ENCODE peak calls at places on chromosomes 3 and 15, in five cellular contexts. One of them, this sample, is unnamed.

GRCh38 chr15:100723323-100723801 is 121.0 kb downstream of the ASB7 start:
- DNase-seq in kidney epithelial cell: no peak
- DNase-seq in astrocyte of the spinal cord: no peak
- DNase-seq in bronchial epithelial cell: peak
- DNase-seq in cardiac muscle cell: no peak
- DNase-seq in this sample: no peak

GRCh38 chr3:44013967-44014366 is 227.7 kb upstream of the TOPAZ1 start:
- DNase-seq in bronchial epithelial cell: no peak
- DNase-seq in cardiac muscle cell: no peak
- DNase-seq in kidney epithelial cell: no peak
- DNase-seq in astrocyte of the spinal cord: no peak
- DNase-seq in this sample: no peak

GRCh38 chr3:194450341-194450740 is 36.5 kb downstream of the ATP13A3 start:
- DNase-seq in cardiac muscle cell: no peak
- DNase-seq in bronchial epithelial cell: peak
- DNase-seq in kidney epithelial cell: no peak
- DNase-seq in astrocyte of the spinal cord: no peak
- DNase-seq in this sample: no peak

GRCh38 chr15:90230610-90231009 is 3.1 kb downstream of the CIB1 start:
- DNase-seq in cardiac muscle cell: no peak
- DNase-seq in astrocyte of the spinal cord: no peak
- DNase-seq in bronchial epithelial cell: no peak
- DNase-seq in kidney epithelial cell: no peak
- DNase-seq in this sample: no peak

GRCh38 chr3:112357888-112358287 is 24.9 kb downstream of the CD200 start:
- DNase-seq in kidney epithelial cell: no peak
- DNase-seq in astrocyte of the spinal cord: no peak
- DNase-seq in cardiac muscle cell: no peak
- DNase-seq in bronchial epithelial cell: no peak
- DNase-seq in this sample: no peak

GRCh38 chr3:108103971-108104797 is 13.4 kb upstream of the CD47 start:
- DNase-seq in bronchial epithelial cell: no peak
- DNase-seq in kidney epithelial cell: no peak
- DNase-seq in cardiac muscle cell: no peak
- DNase-seq in astrocyte of the spinal cord: no peak
- DNase-seq in this sample: no peak

GRCh38 chr3:32897981-32898623 is 53.3 kb upstream of the CCR4 start:
- DNase-seq in cardiac muscle cell: no peak
- DNase-seq in astrocyte of the spinal cord: no peak
- DNase-seq in bronchial epithelial cell: peak
- DNase-seq in kidney epithelial cell: no peak
- DNase-seq in this sample: no peak

GRCh38 chr3:171846594-171846993 is 3.4 kb downstream of the TMEM212 start:
- DNase-seq in cardiac muscle cell: no peak
- DNase-seq in bronchial epithelial cell: peak
- DNase-seq in astrocyte of the spinal cord: peak
- DNase-seq in kidney epithelial cell: no peak
- DNase-seq in this sample: no peak

GRCh38 chr3:36257117-36257516 is 123.2 kb upstream of the STAC start:
- DNase-seq in astrocyte of the spinal cord: no peak
- DNase-seq in kidney epithelial cell: peak
- DNase-seq in cardiac muscle cell: no peak
- DNase-seq in bronchial epithelial cell: no peak
- DNase-seq in this sample: no peak

GRCh38 chr3:174907027-174907426 is 47.9 kb downstream of the NAALADL2 start:
- DNase-seq in kidney epithelial cell: no peak
- DNase-seq in astrocyte of the spinal cord: no peak
- DNase-seq in cardiac muscle cell: no peak
- DNase-seq in bronchial epithelial cell: peak
- DNase-seq in this sample: no peak

GRCh38 chr3:16816048-16816780 is 68.5 kb upstream of the PLCL2 start:
- DNase-seq in cardiac muscle cell: no peak
- DNase-seq in kidney epithelial cell: no peak
- DNase-seq in bronchial epithelial cell: peak
- DNase-seq in astrocyte of the spinal cord: no peak
- DNase-seq in this sample: no peak

GRCh38 chr15:92883643-92884458 is 16.3 kb upstream of the CHD2 start:
- DNase-seq in bronchial epithelial cell: peak
- DNase-seq in astrocyte of the spinal cord: peak
- DNase-seq in cardiac muscle cell: no peak
- DNase-seq in kidney epithelial cell: no peak
- DNase-seq in this sample: no peak

GRCh38 chr3:4989649-4989966 is 10.4 kb downstream of the BHLHE40 start:
- DNase-seq in cardiac muscle cell: no peak
- DNase-seq in bronchial epithelial cell: no peak
- DNase-seq in kidney epithelial cell: no peak
- DNase-seq in astrocyte of the spinal cord: no peak
- DNase-seq in this sample: no peak

GRCh38 chr15:31551323-31551722 is 224.7 kb downstream of the KLF13 start:
- DNase-seq in astrocyte of the spinal cord: no peak
- DNase-seq in bronchial epithelial cell: peak
- DNase-seq in kidney epithelial cell: no peak
- DNase-seq in cardiac muscle cell: no peak
- DNase-seq in this sample: no peak

GRCh38 chr3:5312278-5312677 is 124.8 kb downstream of the EDEM1 start:
- DNase-seq in cardiac muscle cell: no peak
- DNase-seq in kidney epithelial cell: no peak
- DNase-seq in bronchial epithelial cell: no peak
- DNase-seq in astrocyte of the spinal cord: peak
- DNase-seq in this sample: no peak

GRCh38 chr3:29168686-29169085 is 112.2 kb upstream of the RBMS3 start:
- DNase-seq in astrocyte of the spinal cord: no peak
- DNase-seq in cardiac muscle cell: no peak
- DNase-seq in kidney epithelial cell: no peak
- DNase-seq in bronchial epithelial cell: no peak
- DNase-seq in this sample: no peak

GRCh38 chr15:75348563-75349350 is 1.9 kb downstream of the NEIL1 start:
- DNase-seq in bronchial epithelial cell: no peak
- DNase-seq in kidney epithelial cell: no peak
- DNase-seq in astrocyte of the spinal cord: no peak
- DNase-seq in cardiac muscle cell: peak
- DNase-seq in this sample: no peak

GRCh38 chr3:114365909-114366308 is 72.1 kb downstream of the TIGIT start:
- DNase-seq in bronchial epithelial cell: peak
- DNase-seq in astrocyte of the spinal cord: peak
- DNase-seq in kidney epithelial cell: no peak
- DNase-seq in cardiac muscle cell: no peak
- DNase-seq in this sample: no peak

GRCh38 chr3:57060089-57060829 is at the start of gene SPATA12:
- DNase-seq in cardiac muscle cell: no peak
- DNase-seq in astrocyte of the spinal cord: peak
- DNase-seq in bronchial epithelial cell: peak
- DNase-seq in kidney epithelial cell: peak
- DNase-seq in this sample: peak

GRCh38 chr3:106255870-106256248 is 387.0 kb upstream of the CBLB start:
- DNase-seq in cardiac muscle cell: no peak
- DNase-seq in astrocyte of the spinal cord: no peak
- DNase-seq in bronchial epithelial cell: no peak
- DNase-seq in kidney epithelial cell: no peak
- DNase-seq in this sample: no peak

GRCh38 chr3:192957441-192957951 is 39.8 kb upstream of the MB21D2 start:
- DNase-seq in cardiac muscle cell: no peak
- DNase-seq in kidney epithelial cell: no peak
- DNase-seq in bronchial epithelial cell: peak
- DNase-seq in astrocyte of the spinal cord: peak
- DNase-seq in this sample: peak

GRCh38 chr3:72977463-72977862 is 19.1 kb upstream of the PPP4R2 start:
- DNase-seq in kidney epithelial cell: no peak
- DNase-seq in bronchial epithelial cell: no peak
- DNase-seq in astrocyte of the spinal cord: no peak
- DNase-seq in cardiac muscle cell: no peak
- DNase-seq in this sample: no peak

GRCh38 chr3:114308830-114309229 is 15.0 kb downstream of the TIGIT start:
- DNase-seq in astrocyte of the spinal cord: no peak
- DNase-seq in cardiac muscle cell: no peak
- DNase-seq in bronchial epithelial cell: no peak
- DNase-seq in kidney epithelial cell: no peak
- DNase-seq in this sample: no peak

DNA sequence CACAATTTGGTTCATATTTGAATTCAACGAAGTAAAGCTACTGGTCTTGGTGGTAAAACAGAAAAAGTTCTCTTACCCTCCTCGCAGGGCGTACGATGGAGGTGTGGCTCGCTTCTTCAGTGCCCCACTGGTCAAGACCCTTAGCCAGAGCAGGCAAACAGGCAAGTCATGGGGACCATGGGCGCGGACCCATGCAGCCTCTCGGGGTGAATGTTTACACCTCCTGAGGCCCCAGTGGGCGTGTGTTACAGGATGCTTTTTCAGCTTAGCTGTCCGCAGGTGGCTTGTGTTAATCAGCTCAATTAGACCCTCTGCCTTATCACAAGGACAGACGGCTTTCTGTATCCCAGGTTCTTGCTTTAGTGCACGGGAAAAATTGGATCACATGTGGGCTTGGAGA is 991.8 kb downstream of the GBE1 start:
- DNase-seq in bronchial epithelial cell: no peak
- DNase-seq in astrocyte of the spinal cord: no peak
- DNase-seq in kidney epithelial cell: no peak
- DNase-seq in cardiac muscle cell: no peak
- DNase-seq in this sample: no peak
- H3K4me3 ChIP-seq in bronchial epithelial cell: no peak
- H3K4me3 ChIP-seq in astrocyte of the spinal cord: peak
- H3K4me3 ChIP-seq in kidney epithelial cell: no peak
- H3K4me3 ChIP-seq in cardiac muscle cell: peak
- H3K4me3 ChIP-seq in this sample: no peak

GRCh38 chr15:78402056-78402610 is 35.9 kb upstream of the IREB2 start:
- DNase-seq in kidney epithelial cell: no peak
- DNase-seq in bronchial epithelial cell: no peak
- DNase-seq in astrocyte of the spinal cord: no peak
- DNase-seq in cardiac muscle cell: no peak
- DNase-seq in this sample: no peak
- TF ChIP-seq CTCF in kidney epithelial cell: no peak
- TF ChIP-seq CTCF in bronchial epithelial cell: no peak
- TF ChIP-seq CTCF in astrocyte of the spinal cord: no peak
- TF ChIP-seq CTCF in cardiac muscle cell: no peak
- TF ChIP-seq CTCF in this sample: no peak

GRCh38 chr3:183884097-183884436 is 613 bp downstream of the PARL start:
- DNase-seq in bronchial epithelial cell: no peak
- DNase-seq in cardiac muscle cell: no peak
- DNase-seq in astrocyte of the spinal cord: no peak
- DNase-seq in kidney epithelial cell: no peak
- DNase-seq in this sample: no peak
- H3K4me3 ChIP-seq in bronchial epithelial cell: peak
- H3K4me3 ChIP-seq in cardiac muscle cell: peak
- H3K4me3 ChIP-seq in astrocyte of the spinal cord: peak
- H3K4me3 ChIP-seq in kidney epithelial cell: peak
- H3K4me3 ChIP-seq in this sample: peak

DNA sequence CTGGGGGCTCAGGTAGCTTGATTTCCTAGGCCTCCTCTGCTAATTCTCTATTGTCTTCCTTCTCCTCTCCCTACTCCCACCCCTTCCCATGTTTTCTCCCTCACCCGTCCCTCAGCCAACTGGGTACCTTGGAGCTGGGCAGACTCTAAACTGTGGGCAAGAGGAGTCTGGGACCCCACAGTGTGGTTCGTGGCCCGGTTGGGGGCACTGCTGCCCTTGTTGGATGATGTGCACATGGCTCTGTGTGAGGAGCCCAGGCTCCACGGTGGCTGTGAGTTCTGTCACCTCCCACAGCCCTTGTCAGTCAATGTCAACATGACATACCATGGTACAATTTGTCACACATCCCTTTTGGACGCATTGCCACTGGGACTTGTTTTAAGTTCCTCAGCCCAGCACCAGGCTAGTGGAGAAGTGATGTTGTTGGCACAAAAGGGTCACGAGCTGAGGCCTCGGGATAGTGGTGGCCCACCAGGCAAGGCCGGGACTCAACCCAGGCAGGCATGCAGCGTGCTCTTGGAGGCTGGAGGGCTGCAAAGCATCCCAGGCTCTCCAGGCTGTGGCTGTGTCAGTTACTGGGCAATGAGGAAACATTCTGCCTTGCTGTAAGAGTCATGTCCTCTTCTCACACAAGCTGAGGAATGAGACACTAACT is 142.3 kb downstream of the TLE3 start:
- DNase-seq in kidney epithelial cell: no peak
- DNase-seq in bronchial epithelial cell: no peak
- DNase-seq in cardiac muscle cell: no peak
- DNase-seq in astrocyte of the spinal cord: no peak
- DNase-seq in this sample: no peak
- TF ChIP-seq CTCF in kidney epithelial cell: no peak
- TF ChIP-seq CTCF in bronchial epithelial cell: no peak
- TF ChIP-seq CTCF in cardiac muscle cell: no peak
- TF ChIP-seq CTCF in astrocyte of the spinal cord: no peak
- TF ChIP-seq CTCF in this sample: no peak

GRCh38 chr3:134311265-134311664 is 60.6 kb upstream of the RYK start:
- DNase-seq in kidney epithelial cell: no peak
- DNase-seq in astrocyte of the spinal cord: peak
- DNase-seq in cardiac muscle cell: no peak
- DNase-seq in bronchial epithelial cell: no peak
- DNase-seq in this sample: no peak

GRCh38 chr3:134306334-134306733 is 55.7 kb upstream of the RYK start:
- DNase-seq in kidney epithelial cell: no peak
- DNase-seq in astrocyte of the spinal cord: no peak
- DNase-seq in cardiac muscle cell: no peak
- DNase-seq in bronchial epithelial cell: no peak
- DNase-seq in this sample: no peak

GRCh38 chr3:134307425-134307824 is 56.8 kb upstream of the RYK start:
- DNase-seq in astrocyte of the spinal cord: no peak
- DNase-seq in bronchial epithelial cell: no peak
- DNase-seq in kidney epithelial cell: no peak
- DNase-seq in cardiac muscle cell: no peak
- DNase-seq in this sample: no peak

GRCh38 chr3:134309987-134310700 is 59.5 kb upstream of the RYK start:
- DNase-seq in astrocyte of the spinal cord: no peak
- DNase-seq in kidney epithelial cell: no peak
- DNase-seq in cardiac muscle cell: no peak
- DNase-seq in bronchial epithelial cell: no peak
- DNase-seq in this sample: no peak

DNA sequence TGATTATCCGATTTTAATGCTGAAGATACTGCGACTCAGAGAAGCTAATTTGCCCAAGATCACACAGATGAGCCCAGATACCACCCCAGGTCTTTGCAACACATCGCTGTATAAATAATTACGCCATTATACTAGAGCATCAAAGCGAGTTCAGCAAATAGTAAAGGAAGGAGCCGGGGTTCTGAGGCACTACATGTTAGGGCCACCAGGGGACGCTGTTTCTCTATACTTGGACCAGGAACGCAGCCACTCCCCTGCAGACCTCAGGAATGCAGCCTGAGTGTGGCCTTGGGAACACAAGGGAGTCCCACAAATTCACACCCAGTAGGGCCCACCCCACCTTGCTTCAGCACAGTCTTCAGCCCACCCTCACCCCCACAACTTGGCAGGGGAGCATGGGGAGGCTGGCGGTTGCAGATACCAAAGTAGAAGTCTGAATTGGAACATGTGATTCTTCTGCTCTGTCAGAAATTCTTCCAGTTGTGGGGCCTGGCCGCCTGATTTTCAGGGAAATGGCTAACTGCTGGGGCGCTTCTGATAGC is 57.8 kb upstream of the RYK start:
- DNase-seq in astrocyte of the spinal cord: peak
- DNase-seq in bronchial epithelial cell: peak
- DNase-seq in kidney epithelial cell: no peak
- DNase-seq in cardiac muscle cell: peak
- DNase-seq in this sample: no peak
- H3K4me3 ChIP-seq in astrocyte of the spinal cord: no peak
- H3K4me3 ChIP-seq in bronchial epithelial cell: no peak
- H3K4me3 ChIP-seq in kidney epithelial cell: no peak
- H3K4me3 ChIP-seq in cardiac muscle cell: no peak
- H3K4me3 ChIP-seq in this sample: peak